ENCODE peak calls at places on chromosome 4, in five cellular contexts. A is heart left ventricle; Y is CD8-positive, alpha-beta memory T cell; I is stomach; J is pancreas. H is an unnamed sample.

GRCh38 chr4:71593306-71593705 is 190.6 kb downstream of the GC start:
- DNase-seq in A (no peak), J (no peak), I (no peak), Y (no peak), H (no peak)

GRCh38 chr4:176274441-176274840 is 5.4 kb upstream of the ASB5 start:
- DNase-seq in Y (no peak), I (no peak), J (no peak), A (no peak), H (no peak)

GRCh38 chr4:1008840-1009646 is 2.4 kb upstream of the FGFRL1 start:
- DNase-seq in J (peak; percentile 66), I (peak; percentile 49), Y (peak; percentile 41), A (peak; percentile 54), H (no peak)

GRCh38 chr4:40301592-40301991 is 33.5 kb upstream of the CHRNA9 start:
- DNase-seq in J (no peak), A (no peak), I (no peak), Y (peak; percentile 92), H (no peak)

GRCh38 chr4:33780952-33781655 is 2463.2 kb downstream of the ARAP2 start:
- DNase-seq in J (no peak), I (no peak), A (no peak), Y (no peak), H (no peak)

GRCh38 chr4:145333786-145334185 is 147.9 kb upstream of the SMAD1 start:
- DNase-seq in A (no peak), J (peak; percentile 33), Y (no peak), I (no peak), H (no peak)

GRCh38 chr4:154743683-154744340 is at the start of gene LRAT:
- DNase-seq in I (peak; percentile 70), A (peak; percentile 28), Y (peak; percentile 4), J (peak; percentile 79), H (peak; percentile 81)

GRCh38 chr4:24419147-24420034 is 165.0 kb downstream of the DHX15 start:
- DNase-seq in I (peak; percentile 84), A (peak; percentile 71), Y (peak; percentile 29), J (peak; percentile 53), H (peak; percentile 78)

GRCh38 chr4:171813195-171813955 is at the start of gene GALNTL6:
- DNase-seq in J (no peak), Y (no peak), I (no peak), A (peak; percentile 17), H (peak; percentile 4)

GRCh38 chr4:77994194-77994721 is 62.9 kb upstream of the FRAS1 start:
- DNase-seq in J (no peak), I (no peak), Y (peak; percentile 3), A (no peak), H (peak; percentile 85)

GRCh38 chr4:145315828-145316227 is 135.4 kb upstream of the OTUD4 start:
- DNase-seq in Y (no peak), I (no peak), J (no peak), A (no peak), H (no peak)

GRCh38 chr4:96170198-96170597 is 330.3 kb downstream of the PDHA2 start:
- DNase-seq in A (peak; percentile 20), Y (no peak), J (no peak), I (no peak), H (no peak)

GRCh38 chr4:40377462-40378385 is 42.6 kb downstream of the CHRNA9 start:
- DNase-seq in J (no peak), Y (no peak), I (no peak), A (no peak), H (no peak)

GRCh38 chr4:57095245-57095644 is 14.9 kb downstream of the IGFBP7 start:
- DNase-seq in A (no peak), J (no peak), Y (no peak), I (no peak), H (no peak)

GRCh38 chr4:69713593-69713992 is 46.8 kb downstream of the SULT1B1 start:
- DNase-seq in A (no peak), Y (no peak), J (no peak), I (no peak), H (peak; percentile 85)

GRCh38 chr4:48588230-48588943 is 98.3 kb downstream of the ZAR1 start:
- DNase-seq in I (no peak), J (no peak), Y (no peak), A (no peak), H (no peak)

GRCh38 chr4:76485450-76485849 is 50.4 kb downstream of the SHROOM3 start:
- DNase-seq in I (peak; percentile 49), A (no peak), J (peak; percentile 20), Y (no peak), H (peak; percentile 14)

GRCh38 chr4:45554423-45554822 is 569.4 kb downstream of the GABRG1 start:
- DNase-seq in J (no peak), A (no peak), I (no peak), Y (no peak), H (no peak)

GRCh38 chr4:102139932-102140331 is 205.3 kb downstream of the SLC39A8 start:
- DNase-seq in J (no peak), Y (no peak), A (no peak), I (no peak), H (no peak)

GRCh38 chr4:151462554-151462953 is 53.6 kb downstream of the FHIP1A start:
- DNase-seq in A (no peak), I (no peak), J (no peak), Y (no peak), H (no peak)

GRCh38 chr4:147543039-147543438 is 62.1 kb downstream of the EDNRA start:
- DNase-seq in A (no peak), I (no peak), J (no peak), Y (no peak), H (no peak)

GRCh38 chr4:173532725-173533511 is 2.9 kb upstream of the HAND2 start:
- DNase-seq in Y (no peak), J (no peak), A (peak; percentile 30), I (no peak), H (no peak)

GRCh38 chr4:28167411-28167810 is 1306.8 kb downstream of the STIM2 start:
- DNase-seq in Y (no peak), A (no peak), I (peak; percentile 44), J (no peak), H (no peak)

GRCh38 chr4:121176082-121176706 is 12.1 kb upstream of the TNIP3 start:
- DNase-seq in Y (no peak), I (no peak), A (no peak), J (no peak), H (no peak)

GRCh38 chr4:8380511-8381415 is 59.8 kb downstream of the ACOX3 start:
- DNase-seq in I (no peak), J (no peak), A (peak; percentile 82), Y (no peak), H (no peak)

GRCh38 chr4:106422766-106423165 is 54.2 kb upstream of the GIMD1 start:
- DNase-seq in A (no peak), I (no peak), J (no peak), Y (no peak), H (no peak)
- H3K27ac ChIP-seq in A (no peak overlapping the region), I (no peak overlapping the region), J (no peak overlapping the region), Y (no peak overlapping the region), H (no peak overlapping the region)

GRCh38 chr4:183989931-183990330 is 84.8 kb downstream of the STOX2 start:
- DNase-seq in Y (no peak), I (no peak), A (no peak), J (no peak), H (peak; percentile 24)

GRCh38 chr4:183996868-183997267 is 91.8 kb downstream of the STOX2 start:
- DNase-seq in I (no peak), A (no peak), Y (no peak), J (no peak), H (peak; percentile 20)

GRCh38 chr4:184000457-184001395 is 95.6 kb downstream of the STOX2 start:
- DNase-seq in J (no peak), I (no peak), Y (no peak), A (no peak), H (no peak)

GRCh38 chr4:183999435-183999834 is 94.3 kb downstream of the STOX2 start:
- DNase-seq in J (no peak), I (no peak), A (no peak), Y (no peak), H (no peak)

DNA sequence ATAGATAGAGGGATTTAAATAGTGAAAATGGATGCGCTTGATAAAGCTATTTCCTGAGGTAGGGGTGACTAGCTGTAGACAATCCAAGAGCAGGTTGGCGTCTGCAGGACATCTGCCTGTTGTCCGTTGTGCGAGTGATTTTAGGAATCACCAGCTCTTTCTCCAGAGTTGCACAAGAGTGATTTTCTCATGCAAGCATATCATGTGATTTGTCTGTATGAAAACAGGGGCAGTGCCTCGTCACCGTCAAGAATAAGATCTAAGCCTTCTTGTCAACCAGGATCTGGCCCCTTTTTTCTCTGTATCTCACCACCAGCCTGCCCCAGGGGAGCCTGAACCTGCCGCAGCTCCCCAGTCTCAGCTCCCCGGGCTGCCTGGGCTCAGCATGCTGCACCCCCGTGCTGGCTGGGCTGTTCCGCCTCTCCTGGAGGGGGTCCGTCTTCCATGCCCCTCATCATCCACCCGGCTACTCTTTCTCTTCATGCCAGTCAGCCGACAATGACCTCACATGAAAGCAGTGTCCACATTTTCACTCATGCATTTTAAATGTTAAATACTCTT is 90.5 kb downstream of the STOX2 start:
- DNase-seq in A (no peak), J (no peak), Y (no peak), I (no peak), H (peak; percentile 55)
- H3K27ac ChIP-seq in A (no peak overlapping the region), J (no peak overlapping the region), Y (no peak overlapping the region), I (no peak overlapping the region), H (no peak overlapping the region)

GRCh38 chr4:148749403-148749802 is 307.2 kb upstream of the NR3C2 start:
- DNase-seq in J (no peak), Y (no peak), I (no peak), A (no peak), H (no peak)
- H3K27ac ChIP-seq in J (no peak overlapping the region), Y (no peak overlapping the region), I (no peak overlapping the region), A (no peak overlapping the region), H (no peak overlapping the region)

GRCh38 chr4:146522862-146523205 is 1.1 kb upstream of the SLC10A7 start:
- DNase-seq in I (no peak), Y (no peak), J (no peak), A (no peak), H (no peak)
- H3K27ac ChIP-seq in I (peak overlapping the region; percentile 86), Y (peak overlapping the region; percentile 73), J (peak overlapping the region; percentile 81), A (peak overlapping the region; percentile 74), H (no peak overlapping the region)

GRCh38 chr4:141046255-141046654 is 87.0 kb downstream of the RNF150 start:
- DNase-seq in A (no peak), J (no peak), I (no peak), Y (no peak), H (peak; percentile 85)
- H3K27ac ChIP-seq in A (peak overlapping the region; percentile 59), J (no peak overlapping the region), I (no peak overlapping the region), Y (no peak overlapping the region), H (peak overlapping the region; percentile 75)

DNA sequence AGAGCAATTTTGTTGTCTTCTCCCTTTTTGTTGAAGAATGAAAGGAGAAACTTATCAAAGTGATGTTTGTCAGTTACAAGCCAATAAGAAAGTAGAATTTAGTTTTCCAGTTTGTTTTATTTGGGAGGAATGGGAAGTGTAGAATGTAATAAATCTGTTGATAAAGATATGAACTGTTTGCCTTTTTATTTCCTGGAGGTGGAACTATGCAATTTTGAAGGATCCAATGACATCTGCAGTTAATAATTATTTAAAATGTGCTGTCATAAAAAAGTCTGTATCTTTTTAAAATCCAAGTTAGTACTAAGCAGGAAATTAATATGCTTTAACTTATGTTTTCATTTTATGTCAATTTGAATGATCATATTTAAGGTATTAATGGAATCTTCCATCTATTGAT is 44.9 kb downstream of the PF4 start:
- DNase-seq in A (no peak), Y (no peak), I (no peak), J (no peak), H (no peak)
- H3K27ac ChIP-seq in A (no peak overlapping the region), Y (no peak overlapping the region), I (no peak overlapping the region), J (no peak overlapping the region), H (no peak overlapping the region)

GRCh38 chr4:159108124-159108523 is 5.2 kb downstream of the RAPGEF2 start:
- DNase-seq in I (no peak), Y (no peak), A (no peak), J (no peak), H (no peak)
- H3K27ac ChIP-seq in I (no peak overlapping the region), Y (no peak overlapping the region), A (no peak overlapping the region), J (no peak overlapping the region), H (no peak overlapping the region)